ENCODE peak calls at places on chromosomes 13 and 19, in four cellular contexts. V, B, W and L are unnamed samples.

GRCh38 chr13:38228322-38228721 is 121.3 kb upstream of the UFM1 start:
- DNase-seq in V (no peak), B (no peak), W (no peak), L (no peak)

GRCh38 chr19:31109626-31110025 is 239.6 kb downstream of the TSHZ3 start:
- DNase-seq in V (no peak), B (no peak), W (no peak), L (no peak)

GRCh38 chr13:25249001-25249543 is 38.2 kb downstream of the MTMR6 start:
- DNase-seq in V (no peak), B (peak; percentile 9), W (no peak), L (no peak)

GRCh38 chr13:42355841-42356575 is 84.1 kb downstream of the AKAP11 start:
- DNase-seq in V (no peak), B (no peak), W (no peak), L (no peak)

GRCh38 chr19:19095691-19096090 is 31.9 kb downstream of the SLC25A42 start:
- DNase-seq in V (no peak), B (no peak), W (no peak), L (no peak)

GRCh38 chr19:38932425-38933179 is 1.9 kb downstream of the MRPS12 start:
- DNase-seq in V (peak; percentile 85), B (peak; percentile 88), W (no peak), L (no peak)

GRCh38 chr13:51827254-51827653 is 17.7 kb downstream of the TMEM272 start:
- DNase-seq in V (no peak), B (no peak), W (no peak), L (no peak)

GRCh38 chr19:11373885-11374448 is 499 bp upstream of the SWSAP1 start:
- DNase-seq in V (no peak), B (no peak), W (no peak), L (no peak)

GRCh38 chr13:106649495-106649894 is 81.6 kb upstream of the ARGLU1 start:
- DNase-seq in V (no peak), B (peak; percentile 1), W (no peak), L (no peak)

GRCh38 chr19:35879770-35880317 is 11.5 kb downstream of the APLP1 start:
- DNase-seq in V (peak; percentile 98), B (peak; percentile 93), W (peak; percentile 70), L (peak; percentile 91)

GRCh38 chr13:20446900-20447299 is 78.8 kb downstream of the CRYL1 start:
- DNase-seq in V (no peak), B (no peak), W (no peak), L (no peak)

GRCh38 chr19:1837625-1838105 is 10.6 kb downstream of the REXO1 start:
- DNase-seq in V (peak; percentile 92), B (no peak), W (no peak), L (no peak)

GRCh38 chr19:11699931-11700794 is 38.6 kb downstream of the ZNF823 start:
- DNase-seq in V (no peak), B (peak; percentile 14), W (no peak), L (no peak)

GRCh38 chr13:33676700-33677048 is 141.3 kb upstream of the RFC3 start:
- DNase-seq in V (no peak), B (peak; percentile 46), W (peak; percentile 30), L (no peak)

GRCh38 chr19:45464274-45464673 is 3.5 kb upstream of the FOSB start:
- DNase-seq in V (no peak), B (no peak), W (no peak), L (no peak)

GRCh38 chr19:5170329-5170745 is 170.3 kb downstream of the PTPRS start:
- DNase-seq in V (no peak), B (peak; percentile 37), W (no peak), L (peak; percentile 88)

GRCh38 chr19:8607386-8607785 is 3.1 kb downstream of the ADAMTS10 start:
- DNase-seq in V (no peak), B (no peak), W (no peak), L (no peak)

GRCh38 chr13:33797622-33798021 is 20.3 kb upstream of the RFC3 start:
- DNase-seq in V (no peak), B (no peak), W (no peak), L (no peak)

GRCh38 chr19:33906578-33907335 is 110.1 kb downstream of the KCTD15 start:
- DNase-seq in V (peak; percentile 84), B (peak; percentile 24), W (no peak), L (no peak)

GRCh38 chr19:29017788-29018187 is 195.2 kb downstream of the UQCRFS1 start:
- DNase-seq in V (no peak), B (no peak), W (no peak), L (no peak)

GRCh38 chr19:11486661-11487503 is 6.0 kb upstream of the ELAVL3 start:
- DNase-seq in V (peak; percentile 82), B (no peak), W (no peak), L (no peak)

GRCh38 chr13:33322474-33322827 is 36.9 kb upstream of the STARD13 start:
- DNase-seq in V (no peak), B (no peak), W (peak; percentile 79), L (no peak)

GRCh38 chr13:93472897-93473296 is 246.3 kb downstream of the GPC6 start:
- DNase-seq in V (peak; percentile 22), B (no peak), W (no peak), L (peak; percentile 25)

GRCh38 chr19:50695251-50696064 is 24.1 kb downstream of the SHANK1 start:
- DNase-seq in V (peak; percentile 87), B (peak; percentile 29), W (no peak), L (no peak)

GRCh38 chr13:48849515-48849914 is 126.2 kb upstream of the FNDC3A start:
- DNase-seq in V (no peak), B (no peak), W (no peak), L (no peak)

GRCh38 chr19:42246143-42246868 is 3.9 kb upstream of the GSK3A start:
- DNase-seq in V (no peak), B (peak; percentile 85), W (peak; percentile 85), L (peak; percentile 81)

GRCh38 chr13:49938921-49939320 is 2.8 kb upstream of the SPRYD7 start:
- DNase-seq in V (no peak), B (no peak), W (no peak), L (no peak)

GRCh38 chr19:16351133-16351809 is 26.6 kb downstream of the KLF2 start:
- DNase-seq in V (no peak), B (peak; percentile 33), W (no peak), L (no peak)

GRCh38 chr13:63433546-63434150 is 2018.0 kb upstream of the PCDH20 start:
- DNase-seq in V (no peak), B (peak; percentile 5), W (no peak), L (no peak)

GRCh38 chr19:29275266-29275665 is 62.3 kb upstream of the UQCRFS1 start:
- DNase-seq in V (no peak), B (no peak), W (no peak), L (no peak)

GRCh38 chr13:73273737-73274136 is 214.9 kb downstream of the KLF5 start:
- DNase-seq in V (no peak), B (peak; percentile 15), W (no peak), L (no peak)

GRCh38 chr13:39597828-39598227 is 5.2 kb downstream of the LHFPL6 start:
- DNase-seq in V (no peak), B (no peak), W (no peak), L (no peak)

GRCh38 chr19:7595466-7596133 is at the start of gene CAMSAP3:
- DNase-seq in V (peak; percentile 93), B (no peak), W (no peak), L (no peak)

GRCh38 chr19:41327499-41328156 is 17.7 kb downstream of the CCDC97 start:
- DNase-seq in V (peak; percentile 94), B (peak; percentile 71), W (peak; percentile 51), L (peak; percentile 98)

GRCh38 chr13:75761373-75761772 is 125.2 kb downstream of the LMO7 start:
- DNase-seq in V (no peak), B (no peak), W (no peak), L (no peak)

GRCh38 chr13:75760182-75760981 is 124.3 kb downstream of the LMO7 start:
- DNase-seq in V (no peak), B (peak; percentile 75), W (no peak), L (no peak)

GRCh38 chr13:75762066-75762937 is 126.2 kb downstream of the LMO7 start:
- DNase-seq in V (no peak), B (peak; percentile 24), W (no peak), L (no peak)

GRCh38 chr13:75757336-75757735 is 121.2 kb downstream of the LMO7 start:
- DNase-seq in V (no peak), B (no peak), W (no peak), L (no peak)

DNA sequence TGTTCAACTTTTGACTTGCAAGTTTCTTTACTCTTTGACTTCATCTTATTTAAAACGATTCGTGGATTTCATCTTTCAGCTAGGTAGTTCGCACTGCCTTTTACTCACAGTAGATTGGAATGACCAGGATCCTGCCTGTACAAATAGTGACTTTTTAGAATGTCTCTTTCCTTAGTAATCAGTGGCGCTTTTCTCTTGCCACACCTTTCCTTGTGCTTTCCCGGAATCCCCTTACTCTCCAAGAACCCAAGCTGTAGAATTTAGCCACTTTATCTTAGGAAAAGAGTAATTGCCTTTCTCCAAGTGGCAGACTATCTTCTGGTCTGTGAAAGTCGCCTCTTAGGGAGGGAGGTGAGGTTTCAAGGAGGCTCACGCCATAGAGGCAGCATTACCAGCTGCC is 123.4 kb downstream of the LMO7 start:
- DNase-seq in V (no peak), B (no peak), W (no peak), L (no peak)
- H3K27ac ChIP-seq in V (peak overlapping the region; percentile 75), B (peak overlapping the region; percentile 83), W (no peak overlapping the region), L (no peak overlapping the region)

DNA sequence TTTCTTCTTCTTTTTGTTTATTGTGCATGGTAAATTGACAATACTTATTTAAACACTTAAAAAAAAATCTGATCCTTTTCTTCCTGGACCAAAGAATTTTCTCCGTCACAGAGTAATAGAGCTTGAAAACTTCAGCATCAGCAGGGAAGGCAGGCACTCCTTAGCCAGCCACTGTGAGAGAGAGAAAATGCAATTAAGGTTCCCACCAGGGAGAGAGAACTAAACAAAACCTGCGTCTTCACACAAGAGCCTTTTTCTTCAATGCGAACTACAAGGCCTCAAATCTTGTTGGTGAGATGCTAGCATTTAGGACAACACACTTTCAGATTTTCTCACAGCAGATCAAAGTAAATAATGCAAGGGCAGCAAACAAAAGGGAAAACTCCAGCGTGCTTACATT is 80.2 kb downstream of the DACH1 start:
- DNase-seq in V (no peak), B (no peak), W (no peak), L (no peak)
- H3K4me3 ChIP-seq in V (no peak overlapping the region), B (no peak overlapping the region), W (no peak overlapping the region), L (no peak overlapping the region)

GRCh38 chr19:57527136-57527881 is at the start of gene ZNF549:
- DNase-seq in V (peak; percentile 94), B (peak; percentile 93), W (peak; percentile 81), L (peak; percentile 95)
- TF ChIP-seq POLR2A in V (no peak), B (no peak), W (no peak), L (no peak)

GRCh38 chr19:13300421-13301030 is 150.3 kb downstream of the IER2 start:
- DNase-seq in V (no peak), B (no peak), W (no peak), L (no peak)

GRCh38 chr19:13298565-13299481 is 148.6 kb downstream of the IER2 start:
- DNase-seq in V (peak; percentile 84), B (no peak), W (no peak), L (no peak)

GRCh38 chr19:13301627-13302334 is 151.6 kb downstream of the IER2 start:
- DNase-seq in V (no peak), B (no peak), W (no peak), L (no peak)

GRCh38 chr19:13297023-13297422 is 146.8 kb downstream of the IER2 start:
- DNase-seq in V (no peak), B (no peak), W (no peak), L (no peak)

DNA sequence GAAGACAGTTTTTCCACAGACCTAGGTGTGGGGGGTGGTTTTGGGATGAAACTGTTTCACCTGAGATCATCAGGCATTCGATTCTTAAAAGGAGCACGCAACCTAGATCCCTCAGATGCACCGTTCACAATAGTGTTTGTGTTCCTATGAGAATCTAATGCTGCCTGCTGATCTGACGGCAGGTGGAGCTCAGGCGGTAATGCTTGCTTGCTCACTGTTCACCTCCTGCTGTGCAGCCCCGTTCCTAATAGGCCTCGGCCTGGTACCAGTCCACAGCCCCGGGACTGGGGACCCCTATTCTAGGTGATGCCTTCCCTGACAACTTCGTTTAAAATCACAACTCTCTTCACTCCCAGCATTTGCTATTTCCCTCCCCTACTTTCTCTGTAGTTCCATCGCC is 149.6 kb downstream of the IER2 start:
- DNase-seq in V (no peak), B (no peak), W (no peak), L (no peak)
- H3K27ac ChIP-seq in V (no peak overlapping the region), B (no peak overlapping the region), W (no peak overlapping the region), L (no peak overlapping the region)